ENCODE peak calls at places on chromosomes 11 and 22, in seven cellular contexts. One of them, this sample, is unnamed.

GRCh38 chr11:45145421-45146071 is 893 bp upstream of the PRDM11 start:
- DNase-seq in stimulated activated CD4-positive, alpha-beta T cell treated with anti-CD3 and anti-CD28 coated beads, Interleukin-1b, Interleukin-23, amount 100 ng/mL, for 4 hours: no peak
- DNase-seq in RWPE1: no peak
- DNase-seq in Right ventricle myocardium superior: peak; percentile 63
- DNase-seq in ELF-1: peak; percentile 89
- DNase-seq in hypothalamus: no peak
- DNase-seq in mesenchymal stem cell: peak; percentile 46
- DNase-seq in this sample: no peak

GRCh38 chr11:87392665-87393064 is 354.9 kb downstream of the TMEM135 start:
- DNase-seq in stimulated activated CD4-positive, alpha-beta T cell treated with anti-CD3 and anti-CD28 coated beads, Interleukin-1b, Interleukin-23, amount 100 ng/mL, for 4 hours: no peak
- DNase-seq in RWPE1: no peak
- DNase-seq in Right ventricle myocardium superior: no peak
- DNase-seq in ELF-1: no peak
- DNase-seq in hypothalamus: no peak
- DNase-seq in mesenchymal stem cell: no peak
- DNase-seq in this sample: no peak

GRCh38 chr11:83006877-83007330 is 64.8 kb downstream of the RAB30 start:
- DNase-seq in stimulated activated CD4-positive, alpha-beta T cell treated with anti-CD3 and anti-CD28 coated beads, Interleukin-1b, Interleukin-23, amount 100 ng/mL, for 4 hours: no peak
- DNase-seq in RWPE1: no peak
- DNase-seq in Right ventricle myocardium superior: no peak
- DNase-seq in ELF-1: no peak
- DNase-seq in hypothalamus: no peak
- DNase-seq in mesenchymal stem cell: no peak
- DNase-seq in this sample: no peak

GRCh38 chr11:134678744-134679143 is 266.7 kb upstream of the B3GAT1 start:
- DNase-seq in stimulated activated CD4-positive, alpha-beta T cell treated with anti-CD3 and anti-CD28 coated beads, Interleukin-1b, Interleukin-23, amount 100 ng/mL, for 4 hours: no peak
- DNase-seq in RWPE1: no peak
- DNase-seq in Right ventricle myocardium superior: no peak
- DNase-seq in ELF-1: no peak
- DNase-seq in hypothalamus: no peak
- DNase-seq in mesenchymal stem cell: no peak
- DNase-seq in this sample: no peak

GRCh38 chr11:36500315-36500721 is 9.8 kb downstream of the TRAF6 start:
- DNase-seq in stimulated activated CD4-positive, alpha-beta T cell treated with anti-CD3 and anti-CD28 coated beads, Interleukin-1b, Interleukin-23, amount 100 ng/mL, for 4 hours: no peak
- DNase-seq in RWPE1: peak; percentile 63
- DNase-seq in Right ventricle myocardium superior: no peak
- DNase-seq in ELF-1: peak; percentile 31
- DNase-seq in hypothalamus: no peak
- DNase-seq in mesenchymal stem cell: peak; percentile 94
- DNase-seq in this sample: peak; percentile 60

GRCh38 chr11:78030429-78031325 is 7.6 kb upstream of the KCTD14 start:
- DNase-seq in stimulated activated CD4-positive, alpha-beta T cell treated with anti-CD3 and anti-CD28 coated beads, Interleukin-1b, Interleukin-23, amount 100 ng/mL, for 4 hours: no peak
- DNase-seq in RWPE1: no peak
- DNase-seq in Right ventricle myocardium superior: peak; percentile 76
- DNase-seq in ELF-1: peak; percentile 77
- DNase-seq in hypothalamus: peak; percentile 87
- DNase-seq in mesenchymal stem cell: no peak
- DNase-seq in this sample: no peak

GRCh38 chr22:41524809-41525449 is 19.3 kb downstream of the POLR3H start:
- DNase-seq in stimulated activated CD4-positive, alpha-beta T cell treated with anti-CD3 and anti-CD28 coated beads, Interleukin-1b, Interleukin-23, amount 100 ng/mL, for 4 hours: peak; percentile 51
- DNase-seq in RWPE1: no peak
- DNase-seq in Right ventricle myocardium superior: no peak
- DNase-seq in ELF-1: no peak
- DNase-seq in hypothalamus: no peak
- DNase-seq in mesenchymal stem cell: no peak
- DNase-seq in this sample: no peak

GRCh38 chr11:69355346-69355940 is 61.5 kb downstream of the MYEOV start:
- DNase-seq in stimulated activated CD4-positive, alpha-beta T cell treated with anti-CD3 and anti-CD28 coated beads, Interleukin-1b, Interleukin-23, amount 100 ng/mL, for 4 hours: no peak
- DNase-seq in RWPE1: no peak
- DNase-seq in Right ventricle myocardium superior: no peak
- DNase-seq in ELF-1: peak; percentile 0
- DNase-seq in hypothalamus: no peak
- DNase-seq in mesenchymal stem cell: no peak
- DNase-seq in this sample: no peak

GRCh38 chr11:94521684-94522083 is 9.4 kb downstream of the C11orf97 start:
- DNase-seq in stimulated activated CD4-positive, alpha-beta T cell treated with anti-CD3 and anti-CD28 coated beads, Interleukin-1b, Interleukin-23, amount 100 ng/mL, for 4 hours: no peak
- DNase-seq in RWPE1: no peak
- DNase-seq in Right ventricle myocardium superior: no peak
- DNase-seq in ELF-1: no peak
- DNase-seq in hypothalamus: no peak
- DNase-seq in mesenchymal stem cell: no peak
- DNase-seq in this sample: peak; percentile 14

GRCh38 chr11:13311570-13311969 is 34.0 kb downstream of the BMAL1 start:
- DNase-seq in stimulated activated CD4-positive, alpha-beta T cell treated with anti-CD3 and anti-CD28 coated beads, Interleukin-1b, Interleukin-23, amount 100 ng/mL, for 4 hours: no peak
- DNase-seq in RWPE1: no peak
- DNase-seq in Right ventricle myocardium superior: no peak
- DNase-seq in ELF-1: no peak
- DNase-seq in hypothalamus: no peak
- DNase-seq in mesenchymal stem cell: no peak
- DNase-seq in this sample: no peak

GRCh38 chr11:77471520-77472234 is 2.2 kb downstream of the PAK1 start:
- DNase-seq in stimulated activated CD4-positive, alpha-beta T cell treated with anti-CD3 and anti-CD28 coated beads, Interleukin-1b, Interleukin-23, amount 100 ng/mL, for 4 hours: no peak
- DNase-seq in RWPE1: no peak
- DNase-seq in Right ventricle myocardium superior: no peak
- DNase-seq in ELF-1: peak; percentile 62
- DNase-seq in hypothalamus: no peak
- DNase-seq in mesenchymal stem cell: no peak
- DNase-seq in this sample: no peak

GRCh38 chr11:94946812-94947211 is 26.5 kb downstream of the CWC15 start:
- DNase-seq in stimulated activated CD4-positive, alpha-beta T cell treated with anti-CD3 and anti-CD28 coated beads, Interleukin-1b, Interleukin-23, amount 100 ng/mL, for 4 hours: no peak
- DNase-seq in RWPE1: no peak
- DNase-seq in Right ventricle myocardium superior: no peak
- DNase-seq in ELF-1: no peak
- DNase-seq in hypothalamus: no peak
- DNase-seq in mesenchymal stem cell: no peak
- DNase-seq in this sample: no peak

GRCh38 chr11:118194835-118195627 is 18.6 kb upstream of the SCN2B start:
- DNase-seq in stimulated activated CD4-positive, alpha-beta T cell treated with anti-CD3 and anti-CD28 coated beads, Interleukin-1b, Interleukin-23, amount 100 ng/mL, for 4 hours: no peak
- DNase-seq in RWPE1: peak; percentile 86
- DNase-seq in Right ventricle myocardium superior: peak; percentile 86
- DNase-seq in ELF-1: peak; percentile 83
- DNase-seq in hypothalamus: peak; percentile 50
- DNase-seq in mesenchymal stem cell: peak; percentile 23
- DNase-seq in this sample: peak; percentile 16

GRCh38 chr22:47355776-47356432 is 593.5 kb downstream of the TBC1D22A start:
- DNase-seq in stimulated activated CD4-positive, alpha-beta T cell treated with anti-CD3 and anti-CD28 coated beads, Interleukin-1b, Interleukin-23, amount 100 ng/mL, for 4 hours: no peak
- DNase-seq in RWPE1: no peak
- DNase-seq in Right ventricle myocardium superior: no peak
- DNase-seq in ELF-1: no peak
- DNase-seq in hypothalamus: no peak
- DNase-seq in mesenchymal stem cell: no peak
- DNase-seq in this sample: no peak

GRCh38 chr11:43920598-43921419 is 21.6 kb upstream of the C11orf96 start:
- DNase-seq in stimulated activated CD4-positive, alpha-beta T cell treated with anti-CD3 and anti-CD28 coated beads, Interleukin-1b, Interleukin-23, amount 100 ng/mL, for 4 hours: no peak
- DNase-seq in RWPE1: peak; percentile 96
- DNase-seq in Right ventricle myocardium superior: no peak
- DNase-seq in ELF-1: no peak
- DNase-seq in hypothalamus: no peak
- DNase-seq in mesenchymal stem cell: peak; percentile 100
- DNase-seq in this sample: peak; percentile 97

GRCh38 chr11:94142308-94143277 is 14.0 kb downstream of the PANX1 start:
- DNase-seq in stimulated activated CD4-positive, alpha-beta T cell treated with anti-CD3 and anti-CD28 coated beads, Interleukin-1b, Interleukin-23, amount 100 ng/mL, for 4 hours: no peak
- DNase-seq in RWPE1: no peak
- DNase-seq in Right ventricle myocardium superior: no peak
- DNase-seq in ELF-1: peak; percentile 56
- DNase-seq in hypothalamus: no peak
- DNase-seq in mesenchymal stem cell: peak; percentile 80
- DNase-seq in this sample: no peak

GRCh38 chr11:126139541-126140091 is 71.8 kb downstream of the RPUSD4 start:
- DNase-seq in stimulated activated CD4-positive, alpha-beta T cell treated with anti-CD3 and anti-CD28 coated beads, Interleukin-1b, Interleukin-23, amount 100 ng/mL, for 4 hours: no peak
- DNase-seq in RWPE1: no peak
- DNase-seq in Right ventricle myocardium superior: peak; percentile 63
- DNase-seq in ELF-1: no peak
- DNase-seq in hypothalamus: no peak
- DNase-seq in mesenchymal stem cell: peak; percentile 55
- DNase-seq in this sample: no peak

GRCh38 chr11:34044664-34045485 is 6.7 kb upstream of the CAPRIN1 start:
- DNase-seq in stimulated activated CD4-positive, alpha-beta T cell treated with anti-CD3 and anti-CD28 coated beads, Interleukin-1b, Interleukin-23, amount 100 ng/mL, for 4 hours: no peak
- DNase-seq in RWPE1: peak; percentile 74
- DNase-seq in Right ventricle myocardium superior: no peak
- DNase-seq in ELF-1: peak; percentile 81
- DNase-seq in hypothalamus: no peak
- DNase-seq in mesenchymal stem cell: peak; percentile 89
- DNase-seq in this sample: peak; percentile 72

GRCh38 chr22:29907753-29908515 is 25.0 kb downstream of the MTMR3 start:
- DNase-seq in stimulated activated CD4-positive, alpha-beta T cell treated with anti-CD3 and anti-CD28 coated beads, Interleukin-1b, Interleukin-23, amount 100 ng/mL, for 4 hours: no peak
- DNase-seq in RWPE1: peak; percentile 82
- DNase-seq in Right ventricle myocardium superior: peak; percentile 85
- DNase-seq in ELF-1: peak; percentile 16
- DNase-seq in hypothalamus: no peak
- DNase-seq in mesenchymal stem cell: peak; percentile 91
- DNase-seq in this sample: peak; percentile 75

GRCh38 chr11:113839842-113840241 is 35.5 kb downstream of the USP28 start:
- DNase-seq in stimulated activated CD4-positive, alpha-beta T cell treated with anti-CD3 and anti-CD28 coated beads, Interleukin-1b, Interleukin-23, amount 100 ng/mL, for 4 hours: no peak
- DNase-seq in RWPE1: no peak
- DNase-seq in Right ventricle myocardium superior: no peak
- DNase-seq in ELF-1: no peak
- DNase-seq in hypothalamus: no peak
- DNase-seq in mesenchymal stem cell: no peak
- DNase-seq in this sample: no peak

GRCh38 chr11:124865902-124866851 is 945 bp downstream of the ROBO3 start:
- DNase-seq in stimulated activated CD4-positive, alpha-beta T cell treated with anti-CD3 and anti-CD28 coated beads, Interleukin-1b, Interleukin-23, amount 100 ng/mL, for 4 hours: peak; percentile 35
- DNase-seq in RWPE1: peak; percentile 49
- DNase-seq in Right ventricle myocardium superior: peak; percentile 60
- DNase-seq in ELF-1: peak; percentile 67
- DNase-seq in hypothalamus: no peak
- DNase-seq in mesenchymal stem cell: peak; percentile 39
- DNase-seq in this sample: no peak

GRCh38 chr11:48052183-48053040 is 72.1 kb downstream of the PTPRJ start:
- DNase-seq in stimulated activated CD4-positive, alpha-beta T cell treated with anti-CD3 and anti-CD28 coated beads, Interleukin-1b, Interleukin-23, amount 100 ng/mL, for 4 hours: no peak
- DNase-seq in RWPE1: peak; percentile 66
- DNase-seq in Right ventricle myocardium superior: no peak
- DNase-seq in ELF-1: peak; percentile 79
- DNase-seq in hypothalamus: no peak
- DNase-seq in mesenchymal stem cell: peak; percentile 65
- DNase-seq in this sample: peak; percentile 11

GRCh38 chr11:72576661-72577060 is 97.6 kb downstream of the PDE2A start:
- DNase-seq in stimulated activated CD4-positive, alpha-beta T cell treated with anti-CD3 and anti-CD28 coated beads, Interleukin-1b, Interleukin-23, amount 100 ng/mL, for 4 hours: no peak
- DNase-seq in RWPE1: no peak
- DNase-seq in Right ventricle myocardium superior: no peak
- DNase-seq in ELF-1: no peak
- DNase-seq in hypothalamus: no peak
- DNase-seq in mesenchymal stem cell: no peak
- DNase-seq in this sample: no peak

GRCh38 chr22:45400046-45400445 is 13.4 kb downstream of the SMC1B start:
- DNase-seq in stimulated activated CD4-positive, alpha-beta T cell treated with anti-CD3 and anti-CD28 coated beads, Interleukin-1b, Interleukin-23, amount 100 ng/mL, for 4 hours: no peak
- DNase-seq in RWPE1: no peak
- DNase-seq in Right ventricle myocardium superior: no peak
- DNase-seq in ELF-1: no peak
- DNase-seq in hypothalamus: no peak
- DNase-seq in mesenchymal stem cell: no peak
- DNase-seq in this sample: no peak

This sample was measured in amniotic stem cell.